ENCODE peak calls at places on chromosomes 1 and 21, in six cellular contexts. B is A549; S is iris pigment epithelial cell; L is 8988T; H is stimulated activated CD4-positive, alpha-beta T cell treated with anti-CD3 and anti-CD28 coated beads, Interleukin-12 subunit alpha, Interleukin-12 subunit beta, amount 100 ng/mL, for 4 hours; K is CD8-positive, alpha-beta T cell. D is an unnamed sample.

GRCh38 chr1:154572433-154573167 is 5.0 kb downstream of the CHRNB2 start:
- DNase-seq in B (no peak), S (no peak), L (no peak), H (no peak), K (no peak), D (no peak)

GRCh38 chr1:157944666-157945280 is 48.7 kb upstream of the KIRREL1 start:
- DNase-seq in B (no peak), S (no peak), L (no peak), H (no peak), K (no peak), D (no peak)

GRCh38 chr1:53947172-53947835 is 1.2 kb downstream of the LRRC42 start:
- DNase-seq in B (no peak), S (no peak), L (no peak), H (no peak), K (no peak), D (no peak)

GRCh38 chr21:44653656-44654575 is 543 bp downstream of the KRTAP12-4 start:
- DNase-seq in B (no peak), S (no peak), L (no peak), H (no peak), K (peak; percentile 68), D (no peak)

GRCh38 chr1:26546819-26547218 is 17.3 kb downstream of the RPS6KA1 start:
- DNase-seq in B (no peak), S (no peak), L (no peak), H (no peak), K (no peak), D (no peak)

GRCh38 chr1:151816964-151817730 is 11.9 kb upstream of the LINGO4 start:
- DNase-seq in B (no peak), S (no peak), L (no peak), H (no peak), K (no peak), D (no peak)

GRCh38 chr1:160625725-160626498 is 20.9 kb downstream of the SLAMF1 start:
- DNase-seq in B (no peak), S (no peak), L (no peak), H (peak; percentile 64), K (peak; percentile 48), D (no peak)

GRCh38 chr1:76070538-76070937 is 4.0 kb upstream of the ST6GALNAC3 start:
- DNase-seq in B (no peak), S (peak; percentile 33), L (no peak), H (no peak), K (no peak), D (no peak)

GRCh38 chr1:218069180-218069579 is 215.9 kb upstream of the RRP15 start:
- DNase-seq in B (no peak), S (no peak), L (no peak), H (no peak), K (no peak), D (no peak)

GRCh38 chr1:196567238-196567637 is 41.0 kb downstream of the KCNT2 start:
- DNase-seq in B (no peak), S (no peak), L (no peak), H (no peak), K (no peak), D (no peak)

GRCh38 chr1:180805316-180805715 is 107.4 kb upstream of the KIAA1614 start:
- DNase-seq in B (no peak), S (no peak), L (no peak), H (no peak), K (no peak), D (no peak)

GRCh38 chr1:207321790-207322530 is 482 bp downstream of the CD55 start:
- DNase-seq in B (no peak), S (no peak), L (no peak), H (no peak), K (no peak), D (peak; percentile 8)

GRCh38 chr1:100494393-100495084 is 43.4 kb upstream of the GPR88 start:
- DNase-seq in B (no peak), S (peak; percentile 59), L (no peak), H (no peak), K (no peak), D (no peak)

GRCh38 chr21:34192646-34193285 is 119.4 kb downstream of the MRPS6 start:
- DNase-seq in B (no peak), S (no peak), L (no peak), H (no peak), K (no peak), D (no peak)

GRCh38 chr1:11198851-11199628 is 9.9 kb downstream of the ANGPTL7 start:
- DNase-seq in B (no peak), S (no peak), L (no peak), H (no peak), K (no peak), D (no peak)

GRCh38 chr21:35077975-35078374 is 28.9 kb upstream of the RUNX1 start:
- DNase-seq in B (no peak), S (no peak), L (no peak), H (no peak), K (no peak), D (no peak)

GRCh38 chr1:145720556-145720877 is 1.2 kb downstream of the CD160 start:
- DNase-seq in B (no peak), S (peak; percentile 67), L (no peak), H (no peak), K (no peak), D (no peak)

GRCh38 chr1:177170756-177171535 is at the start of gene BRINP2:
- DNase-seq in B (peak; percentile 66), S (peak; percentile 31), L (no peak), H (no peak), K (no peak), D (peak; percentile 33)

D was measured in HuH-7.5.